ENCODE peak calls at places on chromosomes 5 and 9, in eight cellular contexts. One of them, this sample, is unnamed.

GRCh38 chr9:19782005-19782404 is 6.8 kb downstream of the SLC24A2 start:
- DNase-seq in spleen: no peak
- DNase-seq in ovary: no peak
- DNase-seq in uterus: no peak
- DNase-seq in HCT116: no peak
- DNase-seq in transverse colon: no peak
- DNase-seq in suprapubic skin: no peak
- DNase-seq in breast epithelium: no peak
- DNase-seq in this sample: no peak

GRCh38 chr5:111984044-111984443 is 227.1 kb upstream of the NREP start:
- DNase-seq in spleen: no peak
- DNase-seq in ovary: no peak
- DNase-seq in uterus: no peak
- DNase-seq in HCT116: no peak
- DNase-seq in transverse colon: no peak
- DNase-seq in suprapubic skin: no peak
- DNase-seq in breast epithelium: no peak
- DNase-seq in this sample: no peak

GRCh38 chr5:72067682-72068470 is 39.4 kb upstream of the MAP1B start:
- DNase-seq in spleen: no peak
- DNase-seq in ovary: no peak
- DNase-seq in uterus: no peak
- DNase-seq in HCT116: peak; percentile 12
- DNase-seq in transverse colon: no peak
- DNase-seq in suprapubic skin: no peak
- DNase-seq in breast epithelium: no peak
- DNase-seq in this sample: no peak

GRCh38 chr9:34568133-34568532 is 21.4 kb downstream of the CNTFR start:
- DNase-seq in spleen: no peak
- DNase-seq in ovary: no peak
- DNase-seq in uterus: no peak
- DNase-seq in HCT116: no peak
- DNase-seq in transverse colon: no peak
- DNase-seq in suprapubic skin: no peak
- DNase-seq in breast epithelium: no peak
- DNase-seq in this sample: no peak

GRCh38 chr5:5658226-5658625 is 235.7 kb downstream of the ICE1 start:
- DNase-seq in spleen: no peak
- DNase-seq in ovary: peak; percentile 24
- DNase-seq in uterus: peak; percentile 35
- DNase-seq in HCT116: no peak
- DNase-seq in transverse colon: peak; percentile 16
- DNase-seq in suprapubic skin: no peak
- DNase-seq in breast epithelium: no peak
- DNase-seq in this sample: peak; percentile 38

GRCh38 chr9:134768332-134769083 is 112.1 kb upstream of the FCN2 start:
- DNase-seq in spleen: no peak
- DNase-seq in ovary: no peak
- DNase-seq in uterus: peak; percentile 71
- DNase-seq in HCT116: no peak
- DNase-seq in transverse colon: no peak
- DNase-seq in suprapubic skin: no peak
- DNase-seq in breast epithelium: no peak
- DNase-seq in this sample: peak; percentile 31

GRCh38 chr9:88989961-88990570 is 1.2 kb upstream of the S1PR3 start:
- DNase-seq in spleen: no peak
- DNase-seq in ovary: no peak
- DNase-seq in uterus: no peak
- DNase-seq in HCT116: no peak
- DNase-seq in transverse colon: no peak
- DNase-seq in suprapubic skin: no peak
- DNase-seq in breast epithelium: no peak
- DNase-seq in this sample: no peak

GRCh38 chr5:36209664-36210063 is 32.1 kb downstream of the NADK2 start:
- DNase-seq in spleen: no peak
- DNase-seq in ovary: no peak
- DNase-seq in uterus: no peak
- DNase-seq in HCT116: no peak
- DNase-seq in transverse colon: no peak
- DNase-seq in suprapubic skin: no peak
- DNase-seq in breast epithelium: no peak
- DNase-seq in this sample: no peak

GRCh38 chr9:127174386-127175318 is 52.2 kb upstream of the ANGPTL2 start:
- DNase-seq in spleen: peak; percentile 60
- DNase-seq in ovary: no peak
- DNase-seq in uterus: no peak
- DNase-seq in HCT116: no peak
- DNase-seq in transverse colon: peak; percentile 3
- DNase-seq in suprapubic skin: peak; percentile 53
- DNase-seq in breast epithelium: peak; percentile 7
- DNase-seq in this sample: no peak

GRCh38 chr5:82314964-82315728 is 37.0 kb upstream of the RPS23 start:
- DNase-seq in spleen: no peak
- DNase-seq in ovary: no peak
- DNase-seq in uterus: no peak
- DNase-seq in HCT116: no peak
- DNase-seq in transverse colon: no peak
- DNase-seq in suprapubic skin: no peak
- DNase-seq in breast epithelium: no peak
- DNase-seq in this sample: no peak

GRCh38 chr5:38789134-38789533 is 56.7 kb upstream of the OSMR start:
- DNase-seq in spleen: no peak
- DNase-seq in ovary: no peak
- DNase-seq in uterus: no peak
- DNase-seq in HCT116: no peak
- DNase-seq in transverse colon: no peak
- DNase-seq in suprapubic skin: no peak
- DNase-seq in breast epithelium: no peak
- DNase-seq in this sample: no peak

GRCh38 chr5:34914671-34915138 is 599 bp downstream of the RAD1 start:
- DNase-seq in spleen: peak; percentile 86
- DNase-seq in ovary: peak; percentile 35
- DNase-seq in uterus: peak; percentile 35
- DNase-seq in HCT116: no peak
- DNase-seq in transverse colon: peak; percentile 34
- DNase-seq in suprapubic skin: peak; percentile 70
- DNase-seq in breast epithelium: no peak
- DNase-seq in this sample: peak; percentile 2

GRCh38 chr9:132794730-132795380 is 83.2 kb downstream of the AK8 start:
- DNase-seq in spleen: no peak
- DNase-seq in ovary: no peak
- DNase-seq in uterus: no peak
- DNase-seq in HCT116: no peak
- DNase-seq in transverse colon: peak; percentile 57
- DNase-seq in suprapubic skin: no peak
- DNase-seq in breast epithelium: no peak
- DNase-seq in this sample: no peak

GRCh38 chr5:44565872-44566271 is 176.7 kb upstream of the FGF10 start:
- DNase-seq in spleen: no peak
- DNase-seq in ovary: no peak
- DNase-seq in uterus: no peak
- DNase-seq in HCT116: no peak
- DNase-seq in transverse colon: no peak
- DNase-seq in suprapubic skin: no peak
- DNase-seq in breast epithelium: no peak
- DNase-seq in this sample: no peak

GRCh38 chr5:180460834-180461233 is 33.3 kb upstream of the CNOT6 start:
- DNase-seq in spleen: peak; percentile 42
- DNase-seq in ovary: no peak
- DNase-seq in uterus: no peak
- DNase-seq in HCT116: no peak
- DNase-seq in transverse colon: no peak
- DNase-seq in suprapubic skin: no peak
- DNase-seq in breast epithelium: no peak
- DNase-seq in this sample: no peak

GRCh38 chr9:130383979-130384676 is 60.6 kb upstream of the ASS1 start:
- DNase-seq in spleen: no peak
- DNase-seq in ovary: no peak
- DNase-seq in uterus: no peak
- DNase-seq in HCT116: no peak
- DNase-seq in transverse colon: no peak
- DNase-seq in suprapubic skin: no peak
- DNase-seq in breast epithelium: no peak
- DNase-seq in this sample: no peak

GRCh38 chr9:88828492-88828974 is 162.7 kb upstream of the S1PR3 start:
- DNase-seq in spleen: no peak
- DNase-seq in ovary: no peak
- DNase-seq in uterus: peak; percentile 40
- DNase-seq in HCT116: no peak
- DNase-seq in transverse colon: no peak
- DNase-seq in suprapubic skin: no peak
- DNase-seq in breast epithelium: no peak
- DNase-seq in this sample: no peak

GRCh38 chr5:109688647-109688998 is 1.1 kb upstream of the MAN2A1 start:
- DNase-seq in spleen: no peak
- DNase-seq in ovary: no peak
- DNase-seq in uterus: no peak
- DNase-seq in HCT116: peak; percentile 48
- DNase-seq in transverse colon: peak; percentile 33
- DNase-seq in suprapubic skin: no peak
- DNase-seq in breast epithelium: no peak
- DNase-seq in this sample: no peak
- H3K4me3 ChIP-seq in spleen: peak overlapping the region; percentile 73
- H3K4me3 ChIP-seq in ovary: peak overlapping the region; percentile 80
- H3K4me3 ChIP-seq in uterus: peak overlapping the region; percentile 85
- H3K4me3 ChIP-seq in HCT116: peak overlapping the region; percentile 74
- H3K4me3 ChIP-seq in transverse colon: peak overlapping the region; percentile 97
- H3K4me3 ChIP-seq in suprapubic skin: peak overlapping the region; percentile 97
- H3K4me3 ChIP-seq in breast epithelium: peak overlapping the region; percentile 93
- H3K4me3 ChIP-seq in this sample: peak overlapping the region; percentile 96

DNA sequence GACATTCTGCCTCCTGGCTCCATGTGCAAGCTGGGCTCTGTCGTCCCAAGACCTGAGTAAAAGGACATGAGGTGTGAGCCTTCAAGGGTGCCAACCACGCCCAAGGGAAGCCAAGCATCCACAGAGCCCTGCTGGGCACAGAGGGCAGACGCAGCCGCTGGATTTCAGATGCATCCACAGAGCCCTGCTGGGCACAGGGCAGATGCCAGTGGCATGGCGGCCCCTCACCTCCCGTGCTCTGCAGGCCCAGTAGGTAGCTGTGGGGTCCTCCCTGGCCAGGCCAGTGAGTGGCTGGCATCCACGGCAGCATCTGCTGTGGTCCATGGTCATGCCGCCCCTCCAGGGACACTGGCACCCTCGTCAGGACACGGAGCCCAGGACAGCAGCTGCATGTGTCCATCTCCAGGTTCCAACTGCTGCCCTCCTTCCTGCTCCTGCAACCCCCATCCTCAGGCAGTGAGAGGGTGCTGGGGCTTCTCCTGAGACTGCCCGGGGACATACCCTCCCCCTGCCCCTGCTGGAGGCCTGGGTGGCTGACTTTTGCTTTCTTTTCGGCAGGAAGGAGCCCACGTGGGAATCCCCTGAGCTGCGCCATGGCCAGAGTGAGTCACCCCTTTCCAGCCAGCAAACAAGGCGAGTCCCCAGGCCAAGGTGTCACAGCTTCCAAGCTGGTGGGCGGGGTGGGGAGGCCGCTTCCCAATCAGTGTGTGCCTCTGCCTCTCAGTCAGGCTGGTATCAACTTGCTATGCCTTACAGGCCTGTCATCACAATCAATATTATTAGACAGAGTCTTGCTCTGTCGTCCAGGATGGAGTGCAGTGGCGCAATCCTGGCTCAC is 4.0 kb upstream of the TRAF2 start:
- DNase-seq in spleen: peak; percentile 89
- DNase-seq in ovary: no peak
- DNase-seq in uterus: no peak
- DNase-seq in HCT116: peak; percentile 56
- DNase-seq in transverse colon: peak; percentile 72
- DNase-seq in suprapubic skin: peak; percentile 87
- DNase-seq in breast epithelium: peak; percentile 62
- DNase-seq in this sample: peak; percentile 50
- TF ChIP-seq POLR2A in spleen: no peak
- TF ChIP-seq POLR2A in ovary: no peak
- TF ChIP-seq POLR2A in uterus: no peak
- TF ChIP-seq POLR2A in HCT116: no peak
- TF ChIP-seq POLR2A in transverse colon: no peak
- TF ChIP-seq POLR2A in suprapubic skin: no peak
- TF ChIP-seq POLR2A in breast epithelium: no peak
- TF ChIP-seq POLR2A in this sample: no peak

GRCh38 chr5:1085391-1085790 is 26.5 kb downstream of the SLC12A7 start:
- DNase-seq in spleen: no peak
- DNase-seq in ovary: no peak
- DNase-seq in uterus: no peak
- DNase-seq in HCT116: no peak
- DNase-seq in transverse colon: no peak
- DNase-seq in suprapubic skin: no peak
- DNase-seq in breast epithelium: no peak
- DNase-seq in this sample: no peak

GRCh38 chr5:1086871-1087270 is 25.0 kb downstream of the SLC12A7 start:
- DNase-seq in spleen: no peak
- DNase-seq in ovary: no peak
- DNase-seq in uterus: no peak
- DNase-seq in HCT116: no peak
- DNase-seq in transverse colon: no peak
- DNase-seq in suprapubic skin: no peak
- DNase-seq in breast epithelium: no peak
- DNase-seq in this sample: no peak

GRCh38 chr5:1087428-1087827 is 24.4 kb downstream of the SLC12A7 start:
- DNase-seq in spleen: no peak
- DNase-seq in ovary: no peak
- DNase-seq in uterus: no peak
- DNase-seq in HCT116: no peak
- DNase-seq in transverse colon: no peak
- DNase-seq in suprapubic skin: no peak
- DNase-seq in breast epithelium: no peak
- DNase-seq in this sample: no peak

GRCh38 chr5:1088031-1088430 is 23.8 kb downstream of the SLC12A7 start:
- DNase-seq in spleen: no peak
- DNase-seq in ovary: no peak
- DNase-seq in uterus: no peak
- DNase-seq in HCT116: no peak
- DNase-seq in transverse colon: no peak
- DNase-seq in suprapubic skin: no peak
- DNase-seq in breast epithelium: no peak
- DNase-seq in this sample: no peak

GRCh38 chr5:1086137-1086536 is 25.7 kb downstream of the SLC12A7 start:
- DNase-seq in spleen: no peak
- DNase-seq in ovary: no peak
- DNase-seq in uterus: no peak
- DNase-seq in HCT116: no peak
- DNase-seq in transverse colon: no peak
- DNase-seq in suprapubic skin: no peak
- DNase-seq in breast epithelium: no peak
- DNase-seq in this sample: no peak
- H3K9me3 ChIP-seq in spleen: no peaks in the 10 kb centered on the region
- H3K9me3 ChIP-seq in ovary: no peaks in the 10 kb centered on the region
- H3K9me3 ChIP-seq in uterus: no peaks in the 10 kb centered on the region
- H3K9me3 ChIP-seq in HCT116: no peaks in the 10 kb centered on the region
- H3K9me3 ChIP-seq in transverse colon: no peaks in the 10 kb centered on the region
- H3K9me3 ChIP-seq in suprapubic skin: no peaks in the 10 kb centered on the region
- H3K9me3 ChIP-seq in breast epithelium: no peaks in the 10 kb centered on the region
- H3K9me3 ChIP-seq in this sample: no peaks in the 10 kb centered on the region

DNA sequence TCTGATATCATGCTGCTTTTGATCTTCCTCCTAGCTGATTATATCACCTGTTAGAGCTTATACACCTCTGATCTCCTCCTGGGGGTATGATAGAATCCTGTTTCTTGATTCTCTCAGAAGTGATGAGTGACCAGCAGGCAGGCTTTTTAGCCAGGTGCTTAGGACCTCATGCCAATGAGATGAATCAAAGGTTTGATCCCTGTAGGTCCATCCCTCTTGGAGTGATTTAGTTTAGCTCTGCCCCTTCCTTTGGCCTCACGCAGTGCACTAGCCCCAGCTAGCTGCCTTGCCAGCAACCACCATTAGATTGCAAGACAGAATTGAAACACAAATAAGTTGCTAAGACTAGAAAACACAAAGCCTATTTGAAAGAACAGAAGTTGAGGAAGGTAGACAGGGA is 84.4 kb downstream of the ZSWIM6 start:
- DNase-seq in spleen: no peak
- DNase-seq in ovary: no peak
- DNase-seq in uterus: no peak
- DNase-seq in HCT116: peak; percentile 34
- DNase-seq in transverse colon: no peak
- DNase-seq in suprapubic skin: no peak
- DNase-seq in breast epithelium: no peak
- DNase-seq in this sample: no peak
- H3K4me3 ChIP-seq in spleen: no peak overlapping the region
- H3K4me3 ChIP-seq in ovary: no peak overlapping the region
- H3K4me3 ChIP-seq in uterus: no peak overlapping the region
- H3K4me3 ChIP-seq in HCT116: no peak overlapping the region
- H3K4me3 ChIP-seq in transverse colon: no peak overlapping the region
- H3K4me3 ChIP-seq in suprapubic skin: no peak overlapping the region
- H3K4me3 ChIP-seq in breast epithelium: no peak overlapping the region
- H3K4me3 ChIP-seq in this sample: no peak overlapping the region